ENCODE peak calls at places on chromosomes 5 and 9, in ten cellular contexts. O is mesothelial cell of epicardium, E is GM13976, I is neural crest cell, F is AG10803, Q is left ventricle myocardium inferior, S is IMR-90, D is progenitor cell of endocrine pancreas, T is neural progenitor cell, N is cardiac fibroblast. R is an unnamed sample.

GRCh38 chr9:14307989-14308750 is 5.8 kb downstream of the NFIB start:
- DNase-seq in O (no peak), F (no peak), S (no peak), D (no peak), N (peak), T (no peak), E (no peak), I (no peak), Q (no peak), R (no peak)

GRCh38 chr5:66850354-66851075 is 254.3 kb downstream of the MAST4 start:
- DNase-seq in I (no peak), F (peak), T (no peak), S (peak), E (no peak), N (peak), D (no peak), Q (no peak), O (no peak), R (no peak)

GRCh38 chr5:93343570-93343969 is 237.4 kb downstream of the NR2F1-AS1 start:
- DNase-seq in D (no peak), F (no peak), S (peak), E (no peak), T (no peak), I (no peak), N (no peak), Q (no peak), O (no peak), R (no peak)

GRCh38 chr5:56175028-56175427 is 58.1 kb downstream of the ANKRD55 start:
- DNase-seq in O (no peak), Q (no peak), N (peak), E (no peak), D (no peak), T (no peak), I (no peak), F (no peak), S (no peak), R (no peak)

GRCh38 chr5:175889910-175890684 is 18.7 kb downstream of the CPLX2 start:
- DNase-seq in T (no peak), Q (no peak), S (peak), O (no peak), I (no peak), E (no peak), N (no peak), F (no peak), D (no peak), R (no peak)

GRCh38 chr5:154516475-154516874 is 38.4 kb upstream of the HAND1 start:
- DNase-seq in S (no peak), I (no peak), Q (no peak), D (no peak), O (no peak), T (no peak), F (no peak), E (no peak), N (no peak), R (no peak)

GRCh38 chr9:116286287-116286686 is 132.7 kb downstream of the PAPPA start:
- DNase-seq in F (no peak), E (no peak), D (no peak), I (no peak), O (no peak), T (peak), N (no peak), Q (no peak), S (no peak), R (no peak)

GRCh38 chr9:84177397-84177796 is 163.2 kb downstream of the SLC28A3 start:
- DNase-seq in F (no peak), N (no peak), Q (no peak), O (no peak), E (no peak), T (no peak), D (no peak), S (no peak), I (no peak), R (no peak)

GRCh38 chr9:13524245-13524644 is 244.8 kb upstream of the MPDZ start:
- DNase-seq in F (no peak), E (no peak), Q (no peak), I (no peak), N (no peak), O (no peak), T (no peak), D (no peak), S (peak), R (no peak)

GRCh38 chr9:77912895-77913693 is 118.5 kb downstream of the GNAQ start:
- DNase-seq in Q (no peak), N (peak), D (no peak), S (peak), T (no peak), I (no peak), O (no peak), E (no peak), F (no peak), R (no peak)
- TF ChIP-seq CTCF in Q (no peak), N (no peak), D (no peak), S (no peak), T (no peak), I (no peak), O (no peak), E (no peak), F (no peak), R (no peak)

GRCh38 chr9:89676281-89676680 is 71.5 kb downstream of the GADD45G start:
- DNase-seq in E (no peak), O (no peak), D (no peak), F (no peak), S (no peak), I (peak), T (no peak), Q (peak), N (no peak), R (no peak)
- TF ChIP-seq CTCF in E (no peak), O (no peak), D (no peak), F (no peak), S (no peak), I (no peak), T (no peak), Q (no peak), N (no peak), R (no peak)

GRCh38 chr5:4295663-4296339 is 700.2 kb downstream of the IRX1 start:
- DNase-seq in S (no peak), T (peak), N (no peak), F (no peak), O (peak), E (no peak), Q (no peak), D (peak), I (peak), R (no peak)
- TF ChIP-seq CTCF in S (no peak), T (peak), N (peak), F (peak), O (peak), E (no peak), Q (peak), D (peak), I (peak), R (no peak)

GRCh38 chr5:143403607-143404415 is at the start of gene NR3C1:
- DNase-seq in F (peak), N (peak), D (peak), E (peak), O (peak), T (peak), Q (peak), S (peak), I (peak), R (peak)
- TF ChIP-seq CTCF in F (peak), N (peak), D (peak), E (peak), O (peak), T (peak), Q (peak), S (peak), I (peak), R (peak)

GRCh38 chr5:73944581-73944980 is 318.6 kb downstream of the ARHGEF28 start:
- DNase-seq in F (no peak), S (no peak), T (no peak), E (no peak), N (no peak), D (no peak), Q (no peak), O (no peak), I (no peak), R (no peak)
- TF ChIP-seq CTCF in F (no peak), S (no peak), T (no peak), E (no peak), N (no peak), D (no peak), Q (no peak), O (no peak), I (no peak), R (no peak)

GRCh38 chr5:114191441-114191840 is 170.4 kb upstream of the KCNN2 start:
- DNase-seq in F (no peak), N (no peak), O (no peak), E (no peak), S (peak), D (no peak), T (no peak), I (no peak), Q (no peak), R (no peak)

DNA sequence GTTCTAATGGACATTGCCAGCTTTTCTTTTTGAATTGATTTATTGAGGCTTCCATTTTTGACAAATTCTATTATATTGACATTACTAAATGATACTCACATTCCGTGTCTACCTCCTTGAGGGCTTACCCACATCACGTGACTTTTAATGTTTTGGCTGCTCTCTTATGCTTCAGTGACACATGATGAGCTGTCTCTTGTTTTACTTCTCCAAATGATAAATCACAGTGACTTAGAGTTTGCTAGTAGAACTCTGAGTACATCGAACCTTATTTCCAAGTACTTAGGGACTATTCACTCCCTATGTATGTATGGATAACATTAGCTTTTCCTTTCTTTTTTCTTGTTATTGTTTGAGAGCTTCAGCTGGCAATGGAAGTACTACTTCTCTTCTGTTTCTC is 169.8 kb upstream of the KCNN2 start:
- DNase-seq in S (peak), E (no peak), F (peak), I (no peak), T (no peak), N (no peak), O (no peak), D (no peak), Q (no peak), R (no peak)
- TF ChIP-seq CTCF in S (no peak), E (no peak), F (no peak), I (no peak), T (no peak), N (no peak), O (no peak), D (no peak), Q (no peak), R (no peak)

GRCh38 chr5:139971202-139971725 is 71.8 kb downstream of the NRG2 start:
- DNase-seq in T (no peak), F (no peak), I (no peak), E (no peak), O (no peak), D (no peak), Q (no peak), S (no peak), N (no peak), R (no peak)
- TF ChIP-seq CTCF in T (no peak), F (no peak), I (no peak), E (no peak), O (no peak), D (no peak), Q (no peak), S (no peak), N (no peak), R (no peak)

GRCh38 chr5:100311811-100312210 is 223.4 kb upstream of the FAM174A start:
- DNase-seq in T (no peak), D (no peak), I (no peak), S (no peak), O (no peak), N (no peak), Q (no peak), E (no peak), F (no peak), R (no peak)
- TF ChIP-seq CTCF in T (peak), D (no peak), I (peak), S (no peak), O (no peak), N (no peak), Q (no peak), E (no peak), F (no peak), R (no peak)

DNA sequence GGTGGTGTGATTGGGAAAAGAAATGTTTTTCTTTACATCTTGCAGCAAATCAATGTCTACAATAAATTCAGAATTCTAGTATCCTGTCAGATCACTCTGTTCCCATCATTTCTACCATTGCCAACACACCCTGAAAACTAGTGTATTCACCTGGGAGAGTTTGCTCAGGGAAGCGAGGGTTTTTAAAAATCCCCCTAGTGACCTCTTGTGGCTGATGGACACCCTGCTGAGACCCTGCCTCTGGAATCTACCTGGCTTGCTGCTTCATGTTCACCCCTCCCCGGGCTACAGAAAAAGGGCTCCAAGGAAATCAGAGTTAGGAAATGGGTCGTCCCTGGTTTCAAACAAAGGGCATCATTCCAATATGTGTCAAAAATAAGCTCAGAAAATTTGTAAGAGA is 21.4 kb upstream of the ALDOB start:
- DNase-seq in E (no peak), Q (no peak), N (no peak), T (peak), I (no peak), D (no peak), F (no peak), O (no peak), S (no peak), R (no peak)
- TF ChIP-seq CTCF in E (no peak), Q (peak), N (no peak), T (no peak), I (no peak), D (peak), F (no peak), O (no peak), S (no peak), R (no peak)